ENCODE peak calls at places on chromosomes 4 and X, in ten cellular contexts. O is GM23248, H is adipocyte, A is body of pancreas, Z is hepatocyte, X is SK-N-SH, W is upper lobe of right lung, C is astrocyte, E is gastrocnemius medialis, Q is neural progenitor cell. F is an unnamed sample.

GRCh38 chr4:91028223-91028622 is 901.0 kb downstream of the CCSER1 start:
- DNase-seq in O (no peak), H (no peak), A (no peak), Z (no peak), X (no peak), W (no peak), C (no peak), E (no peak), Q (no peak), F (no peak)

GRCh38 chr4:6011686-6012085 is 6.5 kb downstream of the C4orf50 start:
- DNase-seq in O (no peak), H (no peak), A (peak; percentile 72), Z (no peak), X (peak; percentile 73), W (peak; percentile 78), C (no peak), E (no peak), Q (no peak), F (no peak)

GRCh38 chr4:95550566-95550965 is 1.8 kb upstream of the UNC5C start:
- DNase-seq in O (no peak), H (no peak), A (no peak), Z (no peak), X (no peak), W (no peak), C (no peak), E (no peak), Q (no peak), F (no peak)

GRCh38 chr4:72432282-72432681 is 136.7 kb downstream of the ADAMTS3 start:
- DNase-seq in O (peak; percentile 15), H (no peak), A (no peak), Z (no peak), X (no peak), W (no peak), C (no peak), E (no peak), Q (no peak), F (peak; percentile 6)

GRCh38 chr4:87058272-87059073 is 123.7 kb downstream of the AFF1 start:
- DNase-seq in O (peak; percentile 51), H (peak; percentile 39), A (no peak), Z (peak; percentile 39), X (no peak), W (peak; percentile 71), C (no peak), E (peak; percentile 46), Q (peak; percentile 72), F (no peak)

GRCh38 chr4:139712882-139713281 is 47.3 kb downstream of the MGST2 start:
- DNase-seq in O (no peak), H (no peak), A (no peak), Z (no peak), X (no peak), W (no peak), C (no peak), E (no peak), Q (no peak), F (no peak)

GRCh38 chrX:45300638-45301037 is 100.0 kb upstream of the DIPK2B start:
- DNase-seq in O (no peak), H (no peak), A (no peak), Z (no peak), X (no peak), W (no peak), C (no peak), E (no peak), Q (no peak), F (no peak)

GRCh38 chr4:17124767-17125166 is 226.3 kb upstream of the LDB2 start:
- DNase-seq in O (no peak), H (no peak), A (no peak), Z (no peak), X (no peak), W (no peak), C (no peak), E (no peak), Q (no peak), F (no peak)

GRCh38 chr4:135838889-135839288 is 1637.3 kb upstream of the PABPC4L start:
- DNase-seq in O (no peak), H (peak; percentile 46), A (no peak), Z (peak; percentile 61), X (no peak), W (no peak), C (peak; percentile 38), E (no peak), Q (peak; percentile 15), F (peak; percentile 38)

GRCh38 chr4:159227984-159228383 is 125.1 kb downstream of the RAPGEF2 start:
- DNase-seq in O (peak; percentile 82), H (peak; percentile 89), A (peak; percentile 82), Z (peak; percentile 80), X (peak; percentile 27), W (peak; percentile 80), C (peak; percentile 94), E (no peak), Q (peak; percentile 63), F (peak; percentile 96)

GRCh38 chr4:26356067-26356466 is 35.3 kb downstream of the RBPJ start:
- DNase-seq in O (peak; percentile 49), H (no peak), A (peak; percentile 52), Z (no peak), X (no peak), W (no peak), C (peak; percentile 63), E (no peak), Q (no peak), F (peak; percentile 70)

GRCh38 chr4:23856630-23857029 is 33.2 kb downstream of the PPARGC1A start:
- DNase-seq in O (no peak), H (no peak), A (peak; percentile 43), Z (peak; percentile 26), X (no peak), W (peak; percentile 76), C (peak; percentile 10), E (no peak), Q (no peak), F (no peak)

GRCh38 chrX:72366746-72367145 is 61.0 kb upstream of the CITED1 start:
- DNase-seq in O (no peak), H (no peak), A (no peak), Z (no peak), X (no peak), W (no peak), C (no peak), E (no peak), Q (no peak), F (no peak)

DNA sequence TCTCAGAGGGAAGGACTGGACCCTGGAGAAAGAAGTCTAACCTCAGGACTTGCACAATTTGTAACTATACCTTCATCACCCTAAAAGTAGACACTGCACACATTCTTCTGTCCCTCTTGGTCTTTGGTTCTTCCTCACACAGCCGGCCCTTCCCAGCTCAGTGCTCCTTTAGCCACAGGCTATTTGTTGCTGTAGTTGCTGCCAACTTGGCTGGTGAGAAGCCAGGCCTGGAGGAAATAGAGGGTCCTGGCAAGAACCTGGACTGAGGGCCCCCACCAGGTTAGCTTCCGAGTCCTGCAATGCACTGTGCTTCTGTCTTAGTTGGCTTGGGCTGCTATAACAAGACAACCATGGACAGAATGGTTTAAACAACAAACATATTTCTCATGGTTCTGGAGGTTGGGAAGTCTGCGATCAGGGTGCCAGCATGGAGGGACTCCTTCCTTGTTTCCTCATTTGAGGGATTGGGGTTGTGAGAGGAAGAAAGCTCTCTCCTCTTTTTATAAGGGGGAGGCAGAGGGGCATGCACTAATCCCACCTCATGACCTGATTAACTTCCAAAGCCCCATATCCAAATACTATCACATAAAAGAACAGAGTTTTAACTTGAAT is 4.4 kb upstream of the FGF5 start:
- DNase-seq in O (no peak), H (no peak), A (no peak), Z (no peak), X (no peak), W (no peak), C (no peak), E (no peak), Q (no peak), F (no peak)
- H3K27me3 ChIP-seq in O (no peaks in the 10 kb centered on the region), H (peaks cover 6% of the 10 kb centered on the region), A (peaks cover 18% of the 10 kb centered on the region), Z (peaks cover 91% of the 10 kb centered on the region), X (no peaks in the 10 kb centered on the region), W (peaks cover 45% of the 10 kb centered on the region), C (no peaks in the 10 kb centered on the region), E (peaks cover 35% of the 10 kb centered on the region), Q (peaks cover 100% of the 10 kb centered on the region), F (no peaks in the 10 kb centered on the region)

GRCh38 chrX:635428-636192 is 5.0 kb downstream of the SHOX start:
- DNase-seq in O (no peak), H (no peak), A (no peak), Z (no peak), X (no peak), W (no peak), C (no peak), E (no peak), Q (peak; percentile 40), F (no peak)

GRCh38 chrX:633043-633654 is 2.6 kb downstream of the SHOX start:
- DNase-seq in O (no peak), H (no peak), A (no peak), Z (no peak), X (no peak), W (no peak), C (no peak), E (no peak), Q (peak; percentile 16), F (no peak)

GRCh38 chrX:633655-634305 is 3.2 kb downstream of the SHOX start:
- DNase-seq in O (no peak), H (no peak), A (no peak), Z (no peak), X (no peak), W (no peak), C (no peak), E (no peak), Q (peak; percentile 43), F (no peak)

GRCh38 chrX:632391-633042 is 1.9 kb downstream of the SHOX start:
- DNase-seq in O (no peak), H (no peak), A (no peak), Z (no peak), X (no peak), W (no peak), C (no peak), E (no peak), Q (peak; percentile 59), F (no peak)

GRCh38 chrX:634306-634958 is 3.8 kb downstream of the SHOX start:
- DNase-seq in O (no peak), H (no peak), A (no peak), Z (no peak), X (no peak), W (no peak), C (no peak), E (no peak), Q (peak; percentile 79), F (no peak)
- H3K27me3 ChIP-seq in O (no peaks in the 10 kb centered on the region), H (peaks cover 42% of the 10 kb centered on the region), A (no peaks in the 10 kb centered on the region), Z (peaks cover 91% of the 10 kb centered on the region), X (peaks cover 76% of the 10 kb centered on the region), W (peaks cover 85% of the 10 kb centered on the region), C (peaks cover 39% of the 10 kb centered on the region), E (peaks cover 43% of the 10 kb centered on the region), Q (peaks cover 99% of the 10 kb centered on the region), F (no peaks in the 10 kb centered on the region)

GRCh38 chr4:7153711-7154110 is 38.6 kb upstream of the SORCS2 start:
- DNase-seq in O (no peak), H (no peak), A (no peak), Z (no peak), X (no peak), W (peak; percentile 35), C (no peak), E (no peak), Q (no peak), F (no peak)
- H3K27me3 ChIP-seq in O (peaks cover 24% of the 10 kb centered on the region), H (peaks cover 27% of the 10 kb centered on the region), A (peaks cover 4% of the 10 kb centered on the region), Z (no peaks in the 10 kb centered on the region), X (peaks cover 32% of the 10 kb centered on the region), W (no peaks in the 10 kb centered on the region), C (peaks cover 22% of the 10 kb centered on the region), E (peaks cover under 1% of the 10 kb centered on the region), Q (no peaks in the 10 kb centered on the region), F (peaks cover 5% of the 10 kb centered on the region)

DNA sequence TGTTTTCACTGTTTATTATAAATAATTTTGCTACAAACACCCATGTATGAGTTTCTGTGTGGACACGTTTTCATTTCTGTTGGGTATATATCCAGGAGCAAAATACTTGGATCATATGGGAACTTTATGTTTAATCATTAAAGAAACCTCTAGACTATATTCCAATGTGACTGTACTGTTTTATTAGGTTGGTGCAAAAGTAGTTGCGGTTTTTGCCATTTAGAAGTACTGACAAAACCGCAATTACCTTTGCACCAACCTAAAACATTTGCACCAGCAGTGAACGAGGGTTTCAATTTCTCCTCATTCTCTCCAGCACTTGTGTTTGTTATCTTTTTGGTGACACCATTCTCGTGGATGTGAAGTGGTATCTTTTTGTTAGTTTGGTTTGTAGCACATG is 565.0 kb downstream of the TRIML1 start:
- DNase-seq in O (no peak), H (no peak), A (no peak), Z (no peak), X (no peak), W (no peak), C (no peak), E (no peak), Q (no peak), F (no peak)
- H3K27me3 ChIP-seq in O (no peaks in the 10 kb centered on the region), H (no peaks in the 10 kb centered on the region), A (no peaks in the 10 kb centered on the region), Z (no peaks in the 10 kb centered on the region), X (no peaks in the 10 kb centered on the region), W (no peaks in the 10 kb centered on the region), C (no peaks in the 10 kb centered on the region), E (no peaks in the 10 kb centered on the region), Q (no peaks in the 10 kb centered on the region), F (no peaks in the 10 kb centered on the region)

F was measured in fibroblast of lung.